ENCODE peak calls at places on chromosomes 11 and 22, in four cellular contexts. J, N, L and E are unnamed samples.

GRCh38 chr22:50398698-50399648 is 55.8 kb downstream of the PPP6R2 start:
- DNase-seq in J (no peak), N (no peak), L (no peak), E (no peak)

GRCh38 chr11:2576116-2576515 is 123.7 kb downstream of the KCNQ1OT1 start:
- DNase-seq in J (no peak), N (peak), L (no peak), E (no peak)

GRCh38 chr11:45560935-45561330 is 104.5 kb downstream of the CHST1 start:
- DNase-seq in J (no peak), N (no peak), L (no peak), E (no peak)

GRCh38 chr11:71543866-71544265 is 4.4 kb upstream of the KRTAP5-9 start:
- DNase-seq in J (no peak), N (no peak), L (peak), E (no peak)

GRCh38 chr11:65890324-65891179 is at the start of gene CCDC85B:
- DNase-seq in J (peak), N (peak), L (peak), E (peak)

GRCh38 chr11:43852057-43852636 is 28.5 kb upstream of the ALKBH3 start:
- DNase-seq in J (peak), N (no peak), L (peak), E (peak)

GRCh38 chr11:12502950-12503579 is 125.7 kb downstream of the PARVA start:
- DNase-seq in J (peak), N (no peak), L (no peak), E (no peak)

GRCh38 chr11:78946945-78947914 is 372.6 kb upstream of the NARS2 start:
- DNase-seq in J (no peak), N (no peak), L (no peak), E (no peak)

GRCh38 chr22:38317237-38317994 is at the start of gene CSNK1E:
- DNase-seq in J (peak), N (peak), L (peak), E (peak)

GRCh38 chr11:14184548-14184947 is 174.4 kb downstream of the RRAS2 start:
- DNase-seq in J (peak), N (no peak), L (no peak), E (peak)

GRCh38 chr11:2489103-2489502 is 44.3 kb downstream of the KCNQ1 start:
- DNase-seq in J (no peak), N (no peak), L (no peak), E (no peak)

GRCh38 chr11:8671242-8671641 is 11.2 kb downstream of the TRIM66 start:
- DNase-seq in J (peak), N (no peak), L (no peak), E (peak)

GRCh38 chr11:3123761-3124733 is 41.1 kb downstream of the OSBPL5 start:
- DNase-seq in J (peak), N (peak), L (no peak), E (no peak)

GRCh38 chr11:129705341-129705740 is 110.3 kb upstream of the TMEM45B start:
- DNase-seq in J (no peak), N (peak), L (no peak), E (no peak)

GRCh38 chr22:19576460-19577421 is 52.5 kb upstream of the CLDN5 start:
- DNase-seq in J (peak), N (no peak), L (no peak), E (peak)

GRCh38 chr22:49894321-49895072 is 23.7 kb downstream of the ALG12 start:
- DNase-seq in J (no peak), N (no peak), L (no peak), E (no peak)

GRCh38 chr11:30789270-30789669 is 203.1 kb upstream of the MPPED2 start:
- DNase-seq in J (peak), N (no peak), L (no peak), E (no peak)

GRCh38 chr11:131977854-131978253 is 607.4 kb downstream of the NTM start:
- DNase-seq in J (peak), N (no peak), L (no peak), E (no peak)

GRCh38 chr11:131978351-131978750 is 607.9 kb downstream of the NTM start:
- DNase-seq in J (peak), N (no peak), L (no peak), E (no peak)

GRCh38 chr11:131979364-131979763 is 608.9 kb downstream of the NTM start:
- DNase-seq in J (no peak), N (no peak), L (no peak), E (no peak)

GRCh38 chr11:131975624-131976420 is 605.4 kb downstream of the NTM start:
- DNase-seq in J (no peak), N (no peak), L (no peak), E (no peak)

DNA sequence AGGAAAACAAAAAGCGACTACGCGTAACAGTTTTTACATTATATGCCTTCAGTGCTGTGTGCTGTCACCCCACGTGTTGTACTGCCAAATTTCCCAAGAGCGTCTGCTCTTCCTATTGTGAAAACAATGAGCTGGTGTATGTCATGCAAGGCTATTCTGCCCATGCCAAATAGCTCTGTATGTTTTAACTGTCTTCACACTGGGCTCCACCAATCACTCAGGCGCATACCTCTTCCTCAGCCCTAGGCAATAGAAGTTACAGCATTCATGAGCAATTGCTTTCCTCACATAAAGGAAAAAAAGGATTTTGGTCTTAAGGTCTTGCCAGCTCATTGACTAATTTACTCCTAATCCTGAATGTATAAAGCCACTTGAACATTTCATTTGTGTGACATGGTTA is 606.8 kb downstream of the NTM start:
- DNase-seq in J (peak), N (no peak), L (no peak), E (no peak)
- TF ChIP-seq CTCF in J (no peak), N (no peak), L (no peak), E (no peak)

GRCh38 chr22:45317551-45318167 is 7.9 kb downstream of the FAM118A start:
- DNase-seq in J (peak), N (peak), L (peak), E (no peak)
- TF ChIP-seq CTCF in J (peak), N (peak), L (no peak), E (peak)

GRCh38 chr11:74524501-74524900 is 31.0 kb upstream of the LIPT2 start:
- DNase-seq in J (no peak), N (no peak), L (no peak), E (no peak)
- TF ChIP-seq CTCF in J (no peak), N (no peak), L (no peak), E (no peak)

GRCh38 chr11:7548659-7549283 is 35.0 kb downstream of the PPFIBP2 start:
- DNase-seq in J (no peak), N (peak), L (peak), E (no peak)
- TF ChIP-seq CTCF in J (no peak), N (no peak), L (peak), E (peak)

GRCh38 chr11:59106363-59107336 is at the start of gene FAM111B:
- DNase-seq in J (peak), N (peak), L (peak), E (peak)

GRCh38 chr11:59097113-59097708 is 9.8 kb upstream of the FAM111B start:
- DNase-seq in J (peak), N (peak), L (peak), E (peak)

DNA sequence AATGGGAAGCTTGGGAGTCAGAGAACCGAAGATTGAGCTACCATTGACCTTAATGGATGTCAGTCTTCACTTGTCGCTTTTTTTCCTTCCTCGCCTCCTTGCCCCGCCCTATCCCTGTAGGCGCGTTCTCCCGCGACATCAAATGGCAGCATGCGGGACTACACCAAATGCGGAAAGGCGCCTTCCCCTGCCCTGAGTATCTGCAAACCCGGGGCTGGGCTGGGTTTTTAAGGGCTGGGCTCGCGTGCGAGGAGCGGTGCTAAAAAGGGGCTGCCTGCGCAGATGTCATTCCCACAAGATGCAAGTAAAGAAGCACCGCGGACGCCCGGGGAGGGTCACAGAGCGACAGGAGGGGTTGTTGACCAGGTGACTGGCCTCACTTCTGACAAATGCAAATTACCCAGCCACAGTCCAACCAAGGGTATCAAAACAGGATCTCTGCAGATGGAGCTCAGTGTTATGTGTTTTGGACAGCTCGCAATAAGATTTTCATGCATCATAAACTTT is 4.7 kb upstream of the FAM111B start:
- DNase-seq in J (peak), N (peak), L (peak), E (peak)
- TF ChIP-seq CTCF in J (peak), N (peak), L (peak), E (peak)